ENCODE peak calls at places on chromosome 16, in six cellular contexts. K is GM23248, Z is NCI-H1092, E is T-helper 17 cell, I is activated T-cell treated with anti-CD3 and anti-CD28 coated beads for 1 hour, T is pons. W is an unnamed sample.

GRCh38 chr16:20704281-20704680 is 6.8 kb upstream of the ACSM1 start:
- DNase-seq in K (no peak), Z (no peak), E (no peak), I (no peak), T (no peak), W (no peak)

GRCh38 chr16:20610192-20610891 is 34.2 kb upstream of the ACSM2B start:
- DNase-seq in K (no peak), Z (peak; percentile 97), E (no peak), I (no peak), T (no peak), W (no peak)

GRCh38 chr16:6160303-6160702 is 1062.7 kb upstream of the EEF2KMT start:
- DNase-seq in K (no peak), Z (no peak), E (no peak), I (no peak), T (no peak), W (no peak)

GRCh38 chr16:2091722-2092620 is 43.7 kb downstream of the PKD1 start:
- DNase-seq in K (no peak), Z (no peak), E (no peak), I (no peak), T (no peak), W (no peak)

GRCh38 chr16:8801686-8802085 is 4.0 kb downstream of the PMM2 start:
- DNase-seq in K (no peak), Z (no peak), E (no peak), I (no peak), T (no peak), W (no peak)

GRCh38 chr16:75085556-75085955 is 31.0 kb downstream of the LDHD start:
- DNase-seq in K (no peak), Z (no peak), E (no peak), I (no peak), T (no peak), W (no peak)

GRCh38 chr16:50711862-50712567 is 18.6 kb downstream of the NOD2 start:
- DNase-seq in K (no peak), Z (no peak), E (no peak), I (no peak), T (peak; percentile 63), W (peak; percentile 82)

GRCh38 chr16:84418056-84418849 is 49.9 kb downstream of the ATP2C2 start:
- DNase-seq in K (no peak), Z (no peak), E (no peak), I (no peak), T (no peak), W (no peak)

GRCh38 chr16:88789593-88789992 is 4.6 kb upstream of the PIEZO1 start:
- DNase-seq in K (no peak), Z (no peak), E (no peak), I (no peak), T (no peak), W (no peak)

GRCh38 chr16:85302018-85302847 is 190.0 kb upstream of the CIBAR2 start:
- DNase-seq in K (peak; percentile 42), Z (no peak), E (no peak), I (no peak), T (no peak), W (no peak)

GRCh38 chr16:627458-628239 is 3.1 kb upstream of the WFIKKN1 start:
- DNase-seq in K (peak; percentile 58), Z (no peak), E (no peak), I (no peak), T (no peak), W (no peak)

GRCh38 chr16:2328428-2328827 is 12.1 kb downstream of the ABCA3 start:
- DNase-seq in K (no peak), Z (no peak), E (no peak), I (no peak), T (no peak), W (no peak)

GRCh38 chr16:89410794-89411309 is 79.5 kb downstream of the ANKRD11 start:
- DNase-seq in K (peak; percentile 84), Z (peak; percentile 62), E (no peak), I (no peak), T (peak; percentile 68), W (peak; percentile 74)

GRCh38 chr16:88585269-88585668 is 15.1 kb downstream of the ZC3H18 start:
- DNase-seq in K (no peak), Z (no peak), E (no peak), I (no peak), T (no peak), W (no peak)

GRCh38 chr16:67719778-67720144 is 645 bp upstream of the GFOD2 start:
- DNase-seq in K (peak; percentile 79), Z (no peak), E (no peak), I (no peak), T (peak; percentile 82), W (peak; percentile 68)

GRCh38 chr16:87487361-87487924 is 5.4 kb downstream of the ZCCHC14 start:
- DNase-seq in K (peak; percentile 83), Z (no peak), E (no peak), I (no peak), T (no peak), W (no peak)

GRCh38 chr16:4538067-4538385 is 547 bp downstream of the CDIP1 start:
- DNase-seq in K (peak; percentile 55), Z (no peak), E (no peak), I (no peak), T (no peak), W (no peak)

GRCh38 chr16:2326191-2326590 is 14.3 kb downstream of the ABCA3 start:
- DNase-seq in K (no peak), Z (no peak), E (no peak), I (no peak), T (no peak), W (no peak)

GRCh38 chr16:15882563-15882962 is 5.8 kb downstream of the CEP20 start:
- DNase-seq in K (no peak), Z (no peak), E (no peak), I (no peak), T (no peak), W (no peak)

GRCh38 chr16:31464348-31464769 is 5.1 kb downstream of the ARMC5 start:
- DNase-seq in K (no peak), Z (no peak), E (no peak), I (no peak), T (no peak), W (no peak)

W was measured in globus pallidus.